ENCODE peak calls at places on chromosome X, in eight cellular contexts. K, B, T, Q, X, U, Y and H are unnamed samples.
A peak's percentile ranks its signal among the peaks of the same experiment; 100 is the strongest.

GRCh38 chrX:136065044-136065671 is 79.9 kb downstream of the SLC9A6 start:
- DNase-seq in K (no peak), B (no peak), T (peak; percentile 28), Q (no peak), X (peak; percentile 42), U (no peak), Y (peak; percentile 52), H (peak; percentile 4)

GRCh38 chrX:153921511-153922285 is 4.4 kb downstream of the ARHGAP4 start:
- DNase-seq in K (no peak), B (no peak), T (no peak), Q (no peak), X (no peak), U (no peak), Y (no peak), H (no peak)

GRCh38 chrX:136584545-136584944 is 52.5 kb downstream of the VGLL1 start:
- DNase-seq in K (no peak), B (no peak), T (no peak), Q (no peak), X (no peak), U (no peak), Y (no peak), H (no peak)

GRCh38 chrX:72576161-72576896 is 3.7 kb upstream of the HDAC8 start:
- DNase-seq in K (peak; percentile 61), B (no peak), T (no peak), Q (no peak), X (no peak), U (no peak), Y (peak; percentile 89), H (no peak)

GRCh38 chrX:146887020-146887419 is 72.5 kb upstream of the CXorf51A start:
- DNase-seq in K (no peak), B (no peak), T (no peak), Q (no peak), X (no peak), U (no peak), Y (no peak), H (no peak)

GRCh38 chrX:39983715-39984114 is 114.0 kb downstream of the BCOR start:
- DNase-seq in K (no peak), B (no peak), T (no peak), Q (no peak), X (no peak), U (no peak), Y (peak; percentile 64), H (no peak)

GRCh38 chrX:153875391-153876111 is 10.4 kb downstream of the L1CAM start:
- DNase-seq in K (no peak), B (no peak), T (no peak), Q (peak; percentile 76), X (peak; percentile 76), U (no peak), Y (peak; percentile 46), H (peak; percentile 90)

GRCh38 chrX:110082156-110082555 is 79.2 kb downstream of the TMEM164 start:
- DNase-seq in K (peak; percentile 44), B (no peak), T (no peak), Q (no peak), X (no peak), U (no peak), Y (peak; percentile 94), H (no peak)

GRCh38 chrX:21912989-21913388 is 27.5 kb upstream of the SMS start:
- DNase-seq in K (no peak), B (no peak), T (no peak), Q (no peak), X (no peak), U (no peak), Y (no peak), H (no peak)

GRCh38 chrX:131763674-131764073 is 219.8 kb downstream of the OR13H1 start:
- DNase-seq in K (peak; percentile 83), B (peak; percentile 35), T (no peak), Q (no peak), X (peak; percentile 70), U (peak; percentile 80), Y (no peak), H (no peak)

GRCh38 chrX:132270699-132271098 is 51.5 kb upstream of the RAP2C start:
- DNase-seq in K (peak; percentile 58), B (no peak), T (peak; percentile 75), Q (no peak), X (no peak), U (peak; percentile 87), Y (peak; percentile 85), H (no peak)

GRCh38 chrX:101258260-101258581 is 32.9 kb downstream of the TAF7L start:
- DNase-seq in K (no peak), B (no peak), T (no peak), Q (no peak), X (no peak), U (no peak), Y (no peak), H (no peak)

GRCh38 chrX:103215768-103216085 is 819 bp downstream of the BEX4 start:
- DNase-seq in K (no peak), B (no peak), T (no peak), Q (no peak), X (no peak), U (no peak), Y (peak; percentile 3), H (no peak)

GRCh38 chrX:150316564-150316963 is 46.6 kb upstream of the MAMLD1 start:
- DNase-seq in K (no peak), B (no peak), T (no peak), Q (peak; percentile 5), X (no peak), U (no peak), Y (peak; percentile 28), H (no peak)

GRCh38 chrX:3204606-3205005 is 141.8 kb downstream of the MXRA5 start:
- DNase-seq in K (no peak), B (no peak), T (no peak), Q (no peak), X (no peak), U (no peak), Y (peak; percentile 50), H (no peak)

DNA sequence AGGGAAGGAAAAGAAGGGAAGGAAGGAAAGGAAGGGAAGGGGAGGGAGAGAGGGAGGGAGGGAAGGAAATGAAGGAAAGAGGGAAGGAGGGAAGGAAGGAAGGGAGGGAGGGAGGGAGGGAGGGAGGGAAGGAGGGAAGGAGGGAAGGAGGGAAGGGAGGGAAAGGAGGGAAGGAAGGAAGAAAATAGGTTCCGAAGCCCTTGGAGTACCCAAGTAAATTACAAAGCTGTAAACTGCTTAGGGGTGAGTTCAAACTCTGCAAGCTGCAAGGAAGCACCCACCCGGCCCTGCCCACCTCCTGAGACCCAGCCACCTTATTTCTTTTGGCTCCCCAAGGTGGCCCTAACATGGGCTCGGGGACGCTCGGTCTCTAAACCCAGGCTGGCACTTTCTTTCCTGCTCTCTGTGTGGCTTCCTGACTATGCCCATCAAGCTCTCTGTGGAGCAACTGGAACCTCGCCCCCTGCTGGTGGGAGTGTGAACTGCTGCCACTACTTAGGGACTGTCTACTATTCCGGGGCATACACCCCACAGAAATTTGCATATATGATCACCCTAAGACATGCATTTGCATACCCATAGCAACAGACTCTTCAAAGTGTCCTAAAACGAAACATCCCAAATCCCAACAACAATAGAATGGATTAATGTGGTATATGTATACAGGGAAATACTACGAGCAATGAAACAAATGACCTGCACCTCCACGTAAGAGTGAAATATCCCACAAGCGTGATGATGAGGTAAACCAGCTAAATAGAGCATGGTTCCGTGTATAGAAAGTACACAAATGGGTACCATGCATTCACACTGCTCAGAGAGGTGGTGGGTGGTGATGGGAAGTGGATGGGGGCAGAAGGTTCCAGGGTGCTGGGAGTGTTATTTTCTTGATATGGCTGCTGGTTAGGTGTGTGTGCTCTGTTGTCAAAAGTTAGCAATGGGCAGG is 151.7 kb upstream of the TBL1X start:
- DNase-seq in K (no peak), B (no peak), T (peak; percentile 22), Q (peak; percentile 46), X (no peak), U (peak; percentile 69), Y (no peak), H (peak; percentile 37)
- TF ChIP-seq CTCF in K (peak; percentile 46), B (peak; percentile 44), T (peak; percentile 45), Q (peak; percentile 78), X (peak; percentile 56), U (peak; percentile 24), Y (peak; percentile 57), H (peak; percentile 40)

GRCh38 chrX:16712116-16712824 is at the start of gene CTPS2:
- DNase-seq in K (no peak), B (peak; percentile 18), T (peak; percentile 54), Q (peak; percentile 73), X (peak; percentile 56), U (peak; percentile 79), Y (peak; percentile 70), H (peak; percentile 69)
- TF ChIP-seq CTCF in K (no peak), B (no peak), T (no peak), Q (peak; percentile 16), X (no peak), U (no peak), Y (peak; percentile 5), H (no peak)

DNA sequence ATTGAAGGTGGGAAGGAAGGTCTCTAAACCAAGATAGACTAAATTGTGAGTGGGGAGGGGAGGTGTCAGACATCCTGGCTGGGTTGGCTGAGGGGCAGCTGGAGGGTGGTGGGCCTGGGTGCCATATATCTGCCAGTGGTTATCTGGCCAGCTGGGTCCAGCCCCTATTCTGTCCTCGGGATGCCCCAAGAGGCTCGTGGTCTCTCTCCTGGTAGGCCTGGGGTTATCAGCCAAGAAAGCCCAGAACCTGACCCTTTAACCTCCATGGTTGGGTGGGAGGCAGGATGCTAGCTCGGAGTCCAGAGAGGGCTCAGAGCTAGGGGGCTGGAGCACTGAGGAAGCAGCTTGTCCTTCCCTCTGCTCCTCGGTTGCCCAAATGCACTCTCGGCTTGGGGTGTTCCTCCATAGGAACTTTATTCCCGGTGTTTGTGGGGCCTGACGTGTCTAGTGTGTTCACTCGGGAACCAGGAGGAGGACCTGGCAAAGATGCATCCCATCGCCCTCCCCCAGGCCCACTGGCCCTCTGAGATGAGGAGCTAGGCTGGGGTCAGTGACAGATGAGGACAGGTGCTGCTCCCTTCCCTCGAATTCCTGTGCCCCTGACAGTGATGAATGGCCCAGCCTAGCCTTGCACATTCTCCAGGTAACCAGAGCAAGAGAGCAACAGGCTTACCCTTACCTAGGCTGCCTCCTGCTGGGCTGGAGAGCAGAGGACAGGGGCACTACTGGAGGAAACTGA is 5.2 kb upstream of the EFNB1 start:
- DNase-seq in K (no peak), B (no peak), T (no peak), Q (no peak), X (no peak), U (no peak), Y (no peak), H (no peak)
- TF ChIP-seq CTCF in K (no peak), B (no peak), T (no peak), Q (no peak), X (no peak), U (no peak), Y (no peak), H (no peak)

DNA sequence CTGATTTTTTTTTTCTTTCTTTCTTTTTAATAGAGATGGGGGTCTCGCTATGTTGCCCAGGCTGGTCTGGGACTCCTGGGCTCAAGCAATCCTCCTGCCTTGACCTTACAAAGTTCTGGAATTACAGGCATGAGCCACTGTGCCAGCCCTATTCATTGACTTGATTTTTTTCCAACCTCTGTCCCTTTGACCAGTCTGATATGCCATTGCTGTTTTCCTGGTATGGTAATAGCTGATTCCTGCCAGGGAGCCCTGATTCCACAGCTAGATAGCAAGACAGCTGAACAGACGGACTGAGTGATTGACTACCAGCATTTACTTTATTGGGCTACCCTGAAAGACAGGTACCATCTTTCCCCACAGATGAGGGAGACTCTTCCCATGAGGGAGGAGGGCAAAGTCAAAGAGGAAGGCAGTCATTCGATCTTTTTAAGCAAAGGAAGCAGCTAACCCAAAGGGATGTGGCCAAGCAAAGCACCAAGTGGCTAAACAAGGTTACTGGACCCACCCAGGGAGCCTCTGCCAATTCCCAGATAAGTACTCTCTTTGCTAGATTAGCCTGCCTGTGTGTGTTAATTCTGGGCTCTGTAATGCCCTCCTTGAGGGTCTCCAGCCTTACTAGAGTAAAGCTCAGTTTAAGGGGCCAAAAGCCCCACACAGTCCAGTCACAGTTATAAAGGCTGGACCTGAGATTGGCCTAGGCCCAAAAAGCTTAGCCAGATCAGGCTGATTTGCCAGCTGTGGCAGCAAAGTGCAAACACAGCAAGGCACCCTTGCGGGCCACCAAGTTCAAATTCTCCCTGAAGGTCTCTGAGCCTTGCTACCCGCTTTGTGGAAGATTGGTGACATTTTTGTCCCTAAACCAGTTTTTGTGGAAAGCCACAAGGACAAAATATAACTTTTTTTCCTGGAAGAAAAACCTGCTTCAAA is 192.4 kb upstream of the GPC4 start:
- DNase-seq in K (no peak), B (no peak), T (no peak), Q (no peak), X (no peak), U (no peak), Y (no peak), H (no peak)
- TF ChIP-seq CTCF in K (no peak), B (no peak), T (no peak), Q (no peak), X (no peak), U (no peak), Y (no peak), H (no peak)